ENCODE peak calls at places on chromosomes 12 and 14, in five cellular contexts. W is hypothalamus; D is EL; M is kidney epithelial cell; S is activated T-helper 9 cell treated with anti-CD3 and anti-CD28 coated beads, Interleukin-2, amount 50 U/mL, for 16 hours. F is an unnamed sample.

GRCh38 chr12:103833891-103834290 is 7.1 kb downstream of the NT5DC3 start:
- DNase-seq in W (no peak), D (no peak), M (no peak), S (no peak), F (no peak)

GRCh38 chr14:54683882-54684794 is 117.2 kb downstream of the SAMD4A start:
- DNase-seq in W (no peak), D (peak), M (no peak), S (no peak), F (peak)

GRCh38 chr14:40113671-40114070 is 681.4 kb upstream of the FBXO33 start:
- DNase-seq in W (no peak), D (no peak), M (no peak), S (no peak), F (no peak)

GRCh38 chr12:65824314-65824563 is at the start of gene HMGA2:
- DNase-seq in W (no peak), D (no peak), M (peak), S (no peak), F (peak)

GRCh38 chr12:131950182-131950913 is 606 bp downstream of the EP400 start:
- DNase-seq in W (no peak), D (peak), M (no peak), S (peak), F (no peak)

GRCh38 chr12:131458931-131459575 is 251.8 kb upstream of the SFSWAP start:
- DNase-seq in W (no peak), D (no peak), M (no peak), S (no peak), F (no peak)

GRCh38 chr12:46617167-46617566 is 208.6 kb downstream of the SLC38A4 start:
- DNase-seq in W (no peak), D (peak), M (no peak), S (no peak), F (no peak)

GRCh38 chr12:65602579-65603295 is 221.5 kb upstream of the HMGA2 start:
- DNase-seq in W (peak), D (peak), M (peak), S (no peak), F (peak)

GRCh38 chr12:58148405-58148804 is 207.0 kb downstream of the ATP23 start:
- DNase-seq in W (no peak), D (peak), M (peak), S (no peak), F (peak)

GRCh38 chr12:75790219-75790618 is 241.4 kb downstream of the PHLDA1 start:
- DNase-seq in W (no peak), D (peak), M (no peak), S (no peak), F (peak)

GRCh38 chr12:28035483-28035882 is 63.0 kb upstream of the PTHLH start:
- DNase-seq in W (no peak), D (peak), M (no peak), S (no peak), F (peak)

GRCh38 chr12:76688001-76688400 is 75.9 kb upstream of the ZDHHC17 start:
- DNase-seq in W (no peak), D (no peak), M (no peak), S (no peak), F (peak)

GRCh38 chr12:107610030-107610859 is 75.4 kb upstream of the PWP1 start:
- DNase-seq in W (no peak), D (peak), M (peak), S (no peak), F (peak)

GRCh38 chr14:103329421-103330347 is 4.4 kb upstream of the EIF5 start:
- DNase-seq in W (no peak), D (no peak), M (no peak), S (no peak), F (no peak)

GRCh38 chr14:76977793-76978730 is 50.4 kb downstream of the IRF2BPL start:
- DNase-seq in W (peak), D (peak), M (no peak), S (peak), F (no peak)

F was measured in PC-3.